ENCODE peak calls at places on chromosome 9, in four cellular contexts. One of them, this sample, is unnamed.

GRCh38 chr9:127520941-127521918 is 69.9 kb downstream of the LRSAM1 start:
- DNase-seq in neural progenitor cell: no peak
- DNase-seq in prostate gland: no peak
- DNase-seq in GM23338: peak
- DNase-seq in this sample: no peak

GRCh38 chr9:98453589-98454311 is 198.3 kb upstream of the TBC1D2 start:
- DNase-seq in neural progenitor cell: no peak
- DNase-seq in prostate gland: no peak
- DNase-seq in GM23338: no peak
- DNase-seq in this sample: no peak

GRCh38 chr9:37466037-37466709 is 923 bp upstream of the ZBTB5 start:
- DNase-seq in neural progenitor cell: peak
- DNase-seq in prostate gland: peak
- DNase-seq in GM23338: peak
- DNase-seq in this sample: no peak

GRCh38 chr9:138073808-138074207 is 196.2 kb downstream of the CACNA1B start:
- DNase-seq in neural progenitor cell: no peak
- DNase-seq in prostate gland: no peak
- DNase-seq in GM23338: no peak
- DNase-seq in this sample: no peak

GRCh38 chr9:14306672-14307646 is 7.0 kb downstream of the NFIB start:
- DNase-seq in neural progenitor cell: peak
- DNase-seq in prostate gland: no peak
- DNase-seq in GM23338: peak
- DNase-seq in this sample: no peak

GRCh38 chr9:14710804-14711203 is 11.7 kb downstream of the CER1 start:
- DNase-seq in neural progenitor cell: no peak
- DNase-seq in prostate gland: no peak
- DNase-seq in GM23338: no peak
- DNase-seq in this sample: no peak

GRCh38 chr9:17486401-17486800 is 92.5 kb upstream of the SH3GL2 start:
- DNase-seq in neural progenitor cell: no peak
- DNase-seq in prostate gland: no peak
- DNase-seq in GM23338: no peak
- DNase-seq in this sample: no peak

GRCh38 chr9:97848582-97849237 is 4.3 kb upstream of the FOXE1 start:
- DNase-seq in neural progenitor cell: peak
- DNase-seq in prostate gland: no peak
- DNase-seq in GM23338: peak
- DNase-seq in this sample: no peak

GRCh38 chr9:100213730-100214477 is 114.9 kb downstream of the INVS start:
- DNase-seq in neural progenitor cell: no peak
- DNase-seq in prostate gland: no peak
- DNase-seq in GM23338: peak
- DNase-seq in this sample: no peak

GRCh38 chr9:131635285-131635684 is 90.0 kb downstream of the PRRT1B start:
- DNase-seq in neural progenitor cell: peak
- DNase-seq in prostate gland: peak
- DNase-seq in GM23338: peak
- DNase-seq in this sample: peak
- TF ChIP-seq CTCF in neural progenitor cell: no peak
- TF ChIP-seq CTCF in prostate gland: no peak
- TF ChIP-seq CTCF in GM23338: no peak
- TF ChIP-seq CTCF in this sample: no peak

GRCh38 chr9:3863686-3864085 is 337.9 kb upstream of the RFX3 start:
- DNase-seq in neural progenitor cell: no peak
- DNase-seq in prostate gland: no peak
- DNase-seq in GM23338: no peak
- DNase-seq in this sample: no peak
- H3K4me3 ChIP-seq in neural progenitor cell: no peak
- H3K4me3 ChIP-seq in prostate gland: no peak
- H3K4me3 ChIP-seq in GM23338: no peak
- H3K4me3 ChIP-seq in this sample: no peak

GRCh38 chr9:131840220-131840619 is 100.3 kb upstream of the RAPGEF1 start:
- DNase-seq in neural progenitor cell: no peak
- DNase-seq in prostate gland: no peak
- DNase-seq in GM23338: peak
- DNase-seq in this sample: no peak

GRCh38 chr9:131838581-131839280 is 98.9 kb upstream of the RAPGEF1 start:
- DNase-seq in neural progenitor cell: peak
- DNase-seq in prostate gland: no peak
- DNase-seq in GM23338: peak
- DNase-seq in this sample: no peak

GRCh38 chr9:131840751-131841702 is 101.2 kb upstream of the RAPGEF1 start:
- DNase-seq in neural progenitor cell: no peak
- DNase-seq in prostate gland: no peak
- DNase-seq in GM23338: no peak
- DNase-seq in this sample: no peak

GRCh38 chr9:131837836-131838235 is 98.0 kb upstream of the RAPGEF1 start:
- DNase-seq in neural progenitor cell: no peak
- DNase-seq in prostate gland: no peak
- DNase-seq in GM23338: no peak
- DNase-seq in this sample: no peak

GRCh38 chr9:131839281-131840084 is 99.6 kb upstream of the RAPGEF1 start:
- DNase-seq in neural progenitor cell: no peak
- DNase-seq in prostate gland: no peak
- DNase-seq in GM23338: no peak
- DNase-seq in this sample: no peak
- TF ChIP-seq CTCF in neural progenitor cell: no peak
- TF ChIP-seq CTCF in prostate gland: no peak
- TF ChIP-seq CTCF in GM23338: peak
- TF ChIP-seq CTCF in this sample: no peak

DNA sequence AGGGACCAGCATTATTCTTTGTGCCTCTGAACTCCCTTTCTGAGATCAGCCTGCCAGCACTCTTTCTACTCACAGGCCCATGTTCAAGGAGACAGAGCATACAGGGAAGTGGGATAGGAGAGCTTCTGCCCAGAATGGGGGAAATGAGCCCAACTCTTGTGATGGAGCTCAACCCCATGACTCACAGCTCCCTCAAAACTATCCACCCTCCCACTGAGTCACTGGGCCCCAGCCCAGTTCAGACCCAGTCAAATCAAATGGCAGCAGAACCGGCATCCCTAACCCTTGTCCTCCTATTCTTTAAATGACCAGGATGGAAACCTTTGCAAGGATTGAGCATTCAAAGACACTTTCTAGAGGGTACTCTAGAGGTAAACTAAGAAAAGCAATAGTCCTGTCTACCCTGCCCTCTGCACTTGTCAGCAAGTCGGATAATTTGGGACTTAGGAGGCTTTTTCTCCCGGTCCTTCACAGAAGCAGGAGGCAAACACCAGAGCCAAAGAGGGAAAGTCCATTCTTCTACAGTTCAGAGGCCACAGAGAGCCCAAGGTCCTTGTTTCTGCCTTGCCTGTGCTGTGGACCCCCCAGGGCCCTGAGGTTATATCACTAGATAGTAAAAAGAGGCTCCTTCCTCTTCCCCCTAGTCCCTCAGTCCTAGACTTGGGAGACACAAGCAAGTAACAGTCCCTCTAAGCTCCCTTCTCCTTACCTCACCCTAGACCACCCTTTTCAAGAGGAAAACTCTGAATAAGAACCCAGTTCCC is 3.2 kb downstream of the ATOSB start:
- DNase-seq in neural progenitor cell: no peak
- DNase-seq in prostate gland: no peak
- DNase-seq in GM23338: no peak
- DNase-seq in this sample: no peak
- H3K4me3 ChIP-seq in neural progenitor cell: peak
- H3K4me3 ChIP-seq in prostate gland: no peak
- H3K4me3 ChIP-seq in GM23338: peak
- H3K4me3 ChIP-seq in this sample: no peak

GRCh38 chr9:107295995-107296394 is 12.9 kb downstream of the RAD23B start:
- DNase-seq in neural progenitor cell: no peak
- DNase-seq in prostate gland: no peak
- DNase-seq in GM23338: no peak
- DNase-seq in this sample: no peak

GRCh38 chr9:107293555-107294085 is 10.5 kb downstream of the RAD23B start:
- DNase-seq in neural progenitor cell: no peak
- DNase-seq in prostate gland: no peak
- DNase-seq in GM23338: no peak
- DNase-seq in this sample: no peak

GRCh38 chr9:107294756-107295155 is 11.7 kb downstream of the RAD23B start:
- DNase-seq in neural progenitor cell: no peak
- DNase-seq in prostate gland: no peak
- DNase-seq in GM23338: no peak
- DNase-seq in this sample: no peak

DNA sequence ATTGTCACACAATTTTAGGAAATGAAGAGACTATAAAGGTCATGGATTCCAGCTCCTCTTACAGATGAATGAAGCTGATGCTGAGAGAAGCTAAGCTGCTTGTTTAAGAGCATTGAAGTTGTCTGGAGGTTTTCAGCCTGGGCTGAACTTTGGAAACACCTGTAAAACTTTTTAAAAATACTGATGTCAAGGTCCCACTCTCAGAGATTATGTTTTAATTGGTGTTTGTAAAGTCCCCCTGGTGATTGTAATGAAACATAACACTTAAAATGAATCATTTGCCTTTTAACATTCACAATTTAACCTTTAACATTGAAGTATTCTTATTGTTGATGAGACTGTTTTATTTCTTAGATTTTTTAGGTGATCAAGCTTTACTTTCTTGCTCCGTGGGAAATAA is 16.4 kb downstream of the RAD23B start:
- DNase-seq in neural progenitor cell: no peak
- DNase-seq in prostate gland: no peak
- DNase-seq in GM23338: no peak
- DNase-seq in this sample: no peak
- TF ChIP-seq CTCF in neural progenitor cell: no peak
- TF ChIP-seq CTCF in prostate gland: no peak
- TF ChIP-seq CTCF in GM23338: peak
- TF ChIP-seq CTCF in this sample: no peak

GRCh38 chr9:136707011-136707410 is 5.4 kb upstream of the DIPK1B start:
- DNase-seq in neural progenitor cell: no peak
- DNase-seq in prostate gland: no peak
- DNase-seq in GM23338: no peak
- DNase-seq in this sample: no peak
- H3K4me3 ChIP-seq in neural progenitor cell: no peak
- H3K4me3 ChIP-seq in prostate gland: no peak
- H3K4me3 ChIP-seq in GM23338: no peak
- H3K4me3 ChIP-seq in this sample: no peak

GRCh38 chr9:114432323-114433067 is 44.7 kb upstream of the AKNA start:
- DNase-seq in neural progenitor cell: no peak
- DNase-seq in prostate gland: no peak
- DNase-seq in GM23338: no peak
- DNase-seq in this sample: no peak

GRCh38 chr9:114433720-114434255 is 46.0 kb upstream of the AKNA start:
- DNase-seq in neural progenitor cell: no peak
- DNase-seq in prostate gland: no peak
- DNase-seq in GM23338: no peak
- DNase-seq in this sample: no peak

GRCh38 chr9:114437401-114437893 is 49.7 kb upstream of the AKNA start:
- DNase-seq in neural progenitor cell: no peak
- DNase-seq in prostate gland: no peak
- DNase-seq in GM23338: no peak
- DNase-seq in this sample: no peak

GRCh38 chr9:114433086-114433485 is 45.3 kb upstream of the AKNA start:
- DNase-seq in neural progenitor cell: no peak
- DNase-seq in prostate gland: no peak
- DNase-seq in GM23338: no peak
- DNase-seq in this sample: no peak

DNA sequence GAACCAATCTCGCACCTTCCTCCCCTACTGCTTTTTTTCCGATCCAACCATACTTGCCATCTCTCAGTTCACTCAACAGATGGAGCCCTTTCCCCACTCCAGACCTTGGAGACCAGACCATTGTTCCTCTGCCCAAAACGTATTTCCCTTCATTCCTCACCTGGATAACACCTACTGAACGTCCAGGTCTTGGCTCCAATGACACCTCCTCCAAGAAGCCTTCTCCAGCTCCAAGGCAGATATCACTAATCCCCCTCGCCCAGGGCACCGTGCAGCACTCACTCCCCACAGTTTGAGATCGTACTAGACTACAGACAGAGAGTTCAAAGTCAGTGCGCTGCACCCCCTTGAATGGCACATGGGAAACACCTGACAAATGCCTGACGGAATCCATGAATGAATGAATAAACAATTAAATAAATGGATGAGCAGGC is 47.1 kb upstream of the AKNA start:
- DNase-seq in neural progenitor cell: peak
- DNase-seq in prostate gland: peak
- DNase-seq in GM23338: peak
- DNase-seq in this sample: peak
- TF ChIP-seq CTCF in neural progenitor cell: peak
- TF ChIP-seq CTCF in prostate gland: no peak
- TF ChIP-seq CTCF in GM23338: peak
- TF ChIP-seq CTCF in this sample: peak

DNA sequence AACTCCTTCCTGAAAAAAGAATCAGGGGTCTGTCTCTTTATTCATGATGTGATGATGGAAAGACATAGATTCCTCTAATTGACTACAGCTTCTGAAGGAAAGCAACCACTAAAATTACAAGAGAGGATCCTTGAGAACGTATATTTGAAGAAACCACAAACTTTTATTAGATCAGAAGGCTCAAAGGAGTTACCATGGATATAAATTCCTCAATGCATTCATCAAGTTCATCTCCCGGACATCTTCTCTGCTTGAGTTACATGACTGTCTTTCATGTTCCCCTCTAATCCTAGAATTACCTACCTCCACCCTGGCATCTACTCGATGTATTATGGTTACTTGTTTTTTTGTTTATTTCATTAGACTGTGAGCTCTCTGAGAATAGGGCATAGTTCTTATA is 104.1 kb upstream of the PAPPA start:
- DNase-seq in neural progenitor cell: no peak
- DNase-seq in prostate gland: no peak
- DNase-seq in GM23338: no peak
- DNase-seq in this sample: no peak
- H3K4me3 ChIP-seq in neural progenitor cell: no peak
- H3K4me3 ChIP-seq in prostate gland: no peak
- H3K4me3 ChIP-seq in GM23338: no peak
- H3K4me3 ChIP-seq in this sample: no peak

DNA sequence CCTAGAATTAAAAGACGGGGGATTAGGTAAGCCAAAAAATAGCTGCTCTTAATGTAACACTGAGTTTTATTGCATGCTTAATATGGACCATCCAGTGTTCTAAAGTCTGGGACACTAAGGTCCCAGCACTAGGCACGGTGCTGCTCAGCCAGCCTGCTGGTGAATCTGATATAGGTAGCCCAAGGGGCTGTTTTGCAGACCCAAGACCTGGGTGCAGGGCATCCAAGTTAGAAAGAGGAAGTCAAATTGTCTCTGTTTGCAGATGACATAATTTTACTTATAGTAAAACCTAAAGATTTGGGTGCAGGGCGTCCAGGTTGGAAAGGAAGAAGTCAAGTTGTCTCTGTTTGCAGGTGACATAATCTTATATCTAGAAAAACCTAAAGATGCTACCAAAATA is 17.8 kb downstream of the IFNA5 start:
- DNase-seq in neural progenitor cell: no peak
- DNase-seq in prostate gland: no peak
- DNase-seq in GM23338: no peak
- DNase-seq in this sample: no peak
- TF ChIP-seq CTCF in neural progenitor cell: no peak
- TF ChIP-seq CTCF in prostate gland: no peak
- TF ChIP-seq CTCF in GM23338: no peak
- TF ChIP-seq CTCF in this sample: no peak